ENCODE peak calls at places on chromosomes 2 and 18, in five cellular contexts. One of them, this sample, is unnamed.

GRCh38 chr2:98565941-98566340 is 42.4 kb downstream of the COA5 start:
- DNase-seq in SK-N-SH: no peak
- DNase-seq in HepG2: no peak
- DNase-seq in GM12878: no peak
- DNase-seq in K562: no peak
- DNase-seq in this sample: no peak

GRCh38 chr2:1266311-1266710 is 147.0 kb upstream of the TPO start:
- DNase-seq in SK-N-SH: no peak
- DNase-seq in GM12878: no peak
- DNase-seq in K562: no peak
- DNase-seq in HepG2: no peak
- DNase-seq in this sample: no peak

GRCh38 chr2:60899230-60899891 is 18.0 kb downstream of the REL start:
- DNase-seq in K562: no peak
- DNase-seq in SK-N-SH: no peak
- DNase-seq in GM12878: peak; percentile 37
- DNase-seq in HepG2: no peak
- DNase-seq in this sample: no peak

GRCh38 chr18:54269924-54270844 is 867 bp downstream of the POLI start:
- DNase-seq in K562: peak; percentile 52
- DNase-seq in GM12878: no peak
- DNase-seq in SK-N-SH: peak; percentile 65
- DNase-seq in HepG2: peak; percentile 35
- DNase-seq in this sample: peak; percentile 30

GRCh38 chr18:48723016-48723415 is 184.2 kb downstream of the CTIF start:
- DNase-seq in SK-N-SH: no peak
- DNase-seq in HepG2: no peak
- DNase-seq in K562: no peak
- DNase-seq in GM12878: no peak
- DNase-seq in this sample: no peak

GRCh38 chr2:239466755-239467271 is 66.0 kb upstream of the HDAC4 start:
- DNase-seq in GM12878: no peak
- DNase-seq in K562: no peak
- DNase-seq in SK-N-SH: no peak
- DNase-seq in HepG2: no peak
- DNase-seq in this sample: no peak

GRCh38 chr2:28361991-28362710 is 30.5 kb upstream of the FOSL2 start:
- DNase-seq in GM12878: no peak
- DNase-seq in SK-N-SH: no peak
- DNase-seq in HepG2: no peak
- DNase-seq in K562: no peak
- DNase-seq in this sample: no peak

GRCh38 chr2:149715005-149715592 is 127.5 kb upstream of the MMADHC start:
- DNase-seq in K562: no peak
- DNase-seq in SK-N-SH: peak; percentile 14
- DNase-seq in GM12878: no peak
- DNase-seq in HepG2: peak; percentile 12
- DNase-seq in this sample: peak; percentile 10

GRCh38 chr2:9462872-9463697 is 11.3 kb upstream of the IAH1 start:
- DNase-seq in K562: no peak
- DNase-seq in HepG2: no peak
- DNase-seq in SK-N-SH: no peak
- DNase-seq in GM12878: no peak
- DNase-seq in this sample: no peak

GRCh38 chr2:218295029-218295428 is 2.7 kb upstream of the TMBIM1 start:
- DNase-seq in HepG2: no peak
- DNase-seq in K562: no peak
- DNase-seq in SK-N-SH: no peak
- DNase-seq in GM12878: no peak
- DNase-seq in this sample: no peak

GRCh38 chr2:130307850-130308249 is 34.8 kb upstream of the IMP4 start:
- DNase-seq in K562: no peak
- DNase-seq in GM12878: no peak
- DNase-seq in HepG2: no peak
- DNase-seq in SK-N-SH: no peak
- DNase-seq in this sample: no peak

GRCh38 chr2:129726271-129726670 is 253.2 kb upstream of the RAB6C start:
- DNase-seq in SK-N-SH: no peak
- DNase-seq in K562: no peak
- DNase-seq in GM12878: no peak
- DNase-seq in HepG2: no peak
- DNase-seq in this sample: no peak

GRCh38 chr2:80068068-80068467 is 236.5 kb downstream of the LRRTM1 start:
- DNase-seq in K562: no peak
- DNase-seq in GM12878: no peak
- DNase-seq in SK-N-SH: no peak
- DNase-seq in HepG2: no peak
- DNase-seq in this sample: no peak

GRCh38 chr2:127069003-127069402 is 38.0 kb downstream of the BIN1 start:
- DNase-seq in HepG2: no peak
- DNase-seq in K562: no peak
- DNase-seq in GM12878: no peak
- DNase-seq in SK-N-SH: no peak
- DNase-seq in this sample: no peak
- TF ChIP-seq CHD2 in HepG2: no peak
- TF ChIP-seq CHD2 in K562: no peak
- TF ChIP-seq CHD2 in GM12878: no peak
- TF ChIP-seq CHD2 in SK-N-SH: no peak
- TF ChIP-seq CHD2 in this sample: no peak

GRCh38 chr2:88350641-88351601 is 101.6 kb downstream of the FOXI3 start:
- DNase-seq in HepG2: peak; percentile 27
- DNase-seq in SK-N-SH: peak; percentile 79
- DNase-seq in GM12878: no peak
- DNase-seq in K562: peak; percentile 65
- DNase-seq in this sample: peak; percentile 71
- H3K4me2 ChIP-seq in HepG2: no peak overlapping the region
- H3K4me2 ChIP-seq in SK-N-SH: no peak overlapping the region
- H3K4me2 ChIP-seq in GM12878: no peak overlapping the region
- H3K4me2 ChIP-seq in K562: peak overlapping the region; percentile 52
- H3K4me2 ChIP-seq in this sample: peak overlapping the region; percentile 95

GRCh38 chr2:127428815-127429109 is 10.5 kb downstream of the PROC start:
- DNase-seq in SK-N-SH: no peak
- DNase-seq in HepG2: no peak
- DNase-seq in GM12878: no peak
- DNase-seq in K562: no peak
- DNase-seq in this sample: no peak

GRCh38 chr2:127427376-127428056 is 9.3 kb downstream of the PROC start:
- DNase-seq in HepG2: no peak
- DNase-seq in K562: no peak
- DNase-seq in GM12878: no peak
- DNase-seq in SK-N-SH: no peak
- DNase-seq in this sample: no peak

GRCh38 chr2:127428057-127428814 is 10.0 kb downstream of the PROC start:
- DNase-seq in GM12878: no peak
- DNase-seq in K562: no peak
- DNase-seq in HepG2: no peak
- DNase-seq in SK-N-SH: no peak
- DNase-seq in this sample: no peak

GRCh38 chr2:127429844-127430425 is 11.7 kb downstream of the PROC start:
- DNase-seq in GM12878: no peak
- DNase-seq in SK-N-SH: no peak
- DNase-seq in HepG2: no peak
- DNase-seq in K562: no peak
- DNase-seq in this sample: no peak

DNA sequence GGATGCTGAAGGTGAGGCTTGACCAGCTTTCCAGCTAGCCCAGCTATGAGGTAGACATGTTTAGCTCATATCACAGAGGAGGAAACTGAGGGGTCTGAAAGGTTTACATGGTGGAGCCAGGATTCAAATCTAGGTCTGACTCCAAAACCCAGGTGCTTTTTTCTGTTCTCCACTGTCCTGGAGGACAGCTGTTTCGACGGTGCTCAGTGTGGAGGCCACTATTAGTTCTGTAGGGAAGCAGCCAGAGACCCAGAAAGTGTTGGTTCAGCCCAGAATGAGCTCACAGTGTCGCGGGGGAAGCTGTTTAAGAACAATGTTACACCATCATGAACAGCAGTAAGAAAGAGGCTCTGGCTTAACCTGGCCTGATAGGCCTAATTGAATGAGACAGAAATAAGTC is 11.1 kb downstream of the PROC start:
- DNase-seq in K562: no peak
- DNase-seq in SK-N-SH: no peak
- DNase-seq in GM12878: no peak
- DNase-seq in HepG2: no peak
- DNase-seq in this sample: no peak
- TF ChIP-seq SMC3 in K562: no peak
- TF ChIP-seq SMC3 in SK-N-SH: no peak
- TF ChIP-seq SMC3 in GM12878: no peak
- TF ChIP-seq SMC3 in HepG2: no peak
- TF ChIP-seq SMC3 in this sample: no peak

GRCh38 chr2:71743995-71744675 is 290.8 kb downstream of the DYSF start:
- DNase-seq in GM12878: no peak
- DNase-seq in HepG2: no peak
- DNase-seq in SK-N-SH: no peak
- DNase-seq in K562: no peak
- DNase-seq in this sample: no peak

GRCh38 chr2:71747573-71747972 is 294.2 kb downstream of the DYSF start:
- DNase-seq in K562: no peak
- DNase-seq in HepG2: no peak
- DNase-seq in GM12878: no peak
- DNase-seq in SK-N-SH: no peak
- DNase-seq in this sample: no peak

GRCh38 chr2:71744781-71745180 is 291.4 kb downstream of the DYSF start:
- DNase-seq in GM12878: no peak
- DNase-seq in K562: no peak
- DNase-seq in SK-N-SH: no peak
- DNase-seq in HepG2: no peak
- DNase-seq in this sample: no peak

GRCh38 chr2:71746946-71747501 is 293.7 kb downstream of the DYSF start:
- DNase-seq in SK-N-SH: peak; percentile 46
- DNase-seq in HepG2: no peak
- DNase-seq in K562: peak; percentile 43
- DNase-seq in GM12878: no peak
- DNase-seq in this sample: no peak

GRCh38 chr2:71742953-71743601 is 289.7 kb downstream of the DYSF start:
- DNase-seq in HepG2: no peak
- DNase-seq in K562: peak; percentile 79
- DNase-seq in GM12878: no peak
- DNase-seq in SK-N-SH: no peak
- DNase-seq in this sample: peak; percentile 72
- TF ChIP-seq CHD2 in HepG2: no peak
- TF ChIP-seq CHD2 in K562: no peak
- TF ChIP-seq CHD2 in GM12878: no peak
- TF ChIP-seq CHD2 in SK-N-SH: no peak
- TF ChIP-seq CHD2 in this sample: no peak

GRCh38 chr2:216414772-216415319 is 2.6 kb downstream of the SMARCAL1 start:
- DNase-seq in SK-N-SH: no peak
- DNase-seq in K562: no peak
- DNase-seq in HepG2: peak; percentile 59
- DNase-seq in GM12878: no peak
- DNase-seq in this sample: no peak
- H3K4me2 ChIP-seq in SK-N-SH: no peak overlapping the region
- H3K4me2 ChIP-seq in K562: no peak overlapping the region
- H3K4me2 ChIP-seq in HepG2: peak overlapping the region; percentile 3
- H3K4me2 ChIP-seq in GM12878: no peak overlapping the region
- H3K4me2 ChIP-seq in this sample: no peak overlapping the region

DNA sequence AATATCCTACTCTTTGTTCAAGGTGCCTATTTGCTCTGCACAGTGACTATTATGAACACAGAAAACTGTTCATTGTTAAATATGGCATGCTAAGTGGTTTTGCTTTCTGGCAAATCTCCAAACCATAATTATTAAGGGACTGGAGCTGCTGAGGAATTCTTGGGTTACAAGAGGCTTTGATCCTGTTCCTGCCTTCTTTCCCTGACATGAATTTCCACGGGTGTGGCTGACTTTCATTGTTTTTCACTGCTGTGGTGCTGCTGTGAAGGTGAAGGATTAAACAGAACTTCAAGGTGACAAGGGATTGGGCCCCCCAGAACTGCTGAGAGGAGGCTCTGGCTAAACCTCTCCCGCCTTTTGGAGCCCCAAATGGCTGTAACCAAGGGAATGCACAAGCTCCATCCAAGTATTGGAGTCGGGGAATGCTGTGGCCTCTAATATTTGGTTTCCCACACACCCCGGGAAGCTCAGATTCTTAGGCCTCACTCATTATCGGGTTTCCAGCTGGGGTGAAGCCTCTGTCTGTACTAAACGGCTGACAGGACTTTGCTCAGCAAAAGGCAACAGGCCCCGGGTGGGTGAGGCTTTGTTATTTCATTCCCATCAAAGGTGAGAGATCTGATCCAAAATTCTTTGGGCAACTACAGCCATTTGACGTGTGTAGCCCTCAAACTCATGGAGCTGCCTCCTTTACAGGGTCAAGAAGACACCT is 29.0 kb upstream of the ZFP36L2 start:
- DNase-seq in K562: no peak
- DNase-seq in HepG2: peak; percentile 59
- DNase-seq in GM12878: no peak
- DNase-seq in SK-N-SH: no peak
- DNase-seq in this sample: no peak
- TF ChIP-seq SMC3 in K562: no peak
- TF ChIP-seq SMC3 in HepG2: no peak
- TF ChIP-seq SMC3 in GM12878: no peak
- TF ChIP-seq SMC3 in SK-N-SH: no peak
- TF ChIP-seq SMC3 in this sample: no peak

DNA sequence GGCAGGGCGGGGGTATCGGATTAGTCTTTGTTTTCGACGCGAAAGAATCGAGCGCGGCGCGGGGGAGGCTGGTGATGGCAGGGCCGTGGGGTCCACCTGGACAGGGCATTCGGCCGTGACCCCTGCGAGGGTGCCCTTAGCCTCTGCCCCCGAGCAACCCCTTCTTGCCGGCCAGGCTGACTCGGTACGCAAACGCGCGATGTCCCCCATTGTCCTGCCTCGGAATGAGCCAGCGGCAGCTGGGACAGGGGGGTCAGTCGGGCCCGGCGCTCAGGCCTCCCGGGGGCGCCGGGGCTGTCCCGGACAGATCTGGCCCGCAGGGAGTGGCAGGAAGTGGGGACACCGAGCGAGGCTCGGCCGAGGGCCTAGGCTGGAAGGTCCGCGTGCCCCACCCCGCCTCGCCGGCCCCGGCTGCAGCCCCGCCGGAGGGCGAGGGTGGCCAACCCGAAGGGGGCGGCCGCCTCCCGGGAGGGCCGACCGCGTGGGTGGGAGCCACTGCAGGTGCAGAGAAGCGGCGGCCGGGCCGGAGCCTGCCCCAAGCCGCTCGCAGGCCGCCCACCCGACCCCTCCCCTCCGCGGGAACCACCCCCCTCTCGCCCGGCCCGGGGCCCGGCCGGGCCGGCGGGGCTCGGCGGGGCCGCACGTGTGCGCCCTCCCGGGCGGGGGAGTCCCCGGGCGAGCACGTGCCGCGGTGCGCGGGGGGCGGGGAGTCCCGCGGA is at the start of gene TET3:
- DNase-seq in GM12878: no peak
- DNase-seq in HepG2: no peak
- DNase-seq in K562: peak; percentile 75
- DNase-seq in SK-N-SH: peak; percentile 91
- DNase-seq in this sample: no peak
- TF ChIP-seq CHD2 in GM12878: no peak
- TF ChIP-seq CHD2 in HepG2: no peak
- TF ChIP-seq CHD2 in K562: no peak
- TF ChIP-seq CHD2 in SK-N-SH: no peak
- TF ChIP-seq CHD2 in this sample: no peak

GRCh38 chr18:3513481-3513880 is 63.5 kb downstream of the TGIF1 start:
- DNase-seq in GM12878: no peak
- DNase-seq in K562: no peak
- DNase-seq in SK-N-SH: no peak
- DNase-seq in HepG2: no peak
- DNase-seq in this sample: no peak
- H3K4me2 ChIP-seq in GM12878: peak overlapping the region; percentile 50
- H3K4me2 ChIP-seq in K562: no peak overlapping the region
- H3K4me2 ChIP-seq in SK-N-SH: no peak overlapping the region
- H3K4me2 ChIP-seq in HepG2: no peak overlapping the region
- H3K4me2 ChIP-seq in this sample: no peak overlapping the region